ENCODE peak calls at places on chromosome X, in five cellular contexts. X is RCC 7860, B is pancreas, Z is amniotic stem cell, E is HEK293T. O is an unnamed sample.

GRCh38 chrX:40006025-40007017 is 91.4 kb downstream of the BCOR start:
- DNase-seq in B (peak; percentile 69), Z (no peak), X (no peak), E (no peak), O (no peak)

GRCh38 chrX:145817299-145817665 is 347 bp upstream of the SLITRK2 start:
- DNase-seq in E (no peak), B (peak; percentile 47), Z (no peak), X (peak; percentile 11), O (no peak)

GRCh38 chrX:103756736-103757135 is 19.9 kb upstream of the PLP1 start:
- DNase-seq in Z (no peak), B (no peak), E (no peak), X (no peak), O (no peak)

GRCh38 chrX:130082244-130083106 is 27.8 kb downstream of the ELF4 start:
- DNase-seq in B (no peak), E (no peak), X (no peak), Z (no peak), O (no peak)

GRCh38 chrX:140664939-140665338 is 44.6 kb upstream of the LINC00632 start:
- DNase-seq in Z (no peak), E (peak; percentile 23), B (no peak), X (no peak), O (no peak)

GRCh38 chrX:104166735-104167436 is 633 bp downstream of the FAM199X start:
- DNase-seq in X (no peak), B (no peak), Z (no peak), E (no peak), O (no peak)

GRCh38 chrX:103063918-103064434 is at the start of gene BEX1:
- DNase-seq in X (no peak), Z (no peak), B (peak; percentile 86), E (no peak), O (no peak)

GRCh38 chrX:72360326-72360725 is 54.6 kb upstream of the CITED1 start:
- DNase-seq in Z (no peak), E (no peak), X (no peak), B (no peak), O (no peak)

GRCh38 chrX:152575331-152575730 is 62.4 kb upstream of the GABRQ start:
- DNase-seq in E (no peak), X (no peak), Z (no peak), B (no peak), O (no peak)